ENCODE peak calls at places on chromosome 21, in five cellular contexts. N is lower leg skin, X is GM13977, G is heart right ventricle, V is choroid plexus epithelial cell. S is an unnamed sample.

GRCh38 chr21:28727809-28728208 is 264.9 kb downstream of the LTN1 start:
- DNase-seq in N (no peak), X (no peak), G (peak; percentile 52), V (no peak), S (no peak)

GRCh38 chr21:43771698-43772367 is 4.3 kb downstream of the CSTB start:
- DNase-seq in N (no peak), X (no peak), G (no peak), V (peak; percentile 42), S (no peak)

GRCh38 chr21:38832664-38833063 is 26.9 kb downstream of the ETS2 start:
- DNase-seq in N (peak; percentile 78), X (no peak), G (no peak), V (no peak), S (peak; percentile 48)

GRCh38 chr21:42566524-42567180 is 53.0 kb downstream of the SLC37A1 start:
- DNase-seq in N (peak; percentile 74), X (no peak), G (no peak), V (no peak), S (no peak)

GRCh38 chr21:15058718-15059316 is 6.0 kb downstream of the NRIP1 start:
- DNase-seq in N (no peak), X (no peak), G (no peak), V (peak; percentile 65), S (no peak)

GRCh38 chr21:44846485-44847260 is 26.8 kb downstream of the PTTG1IP start:
- DNase-seq in N (peak; percentile 94), X (peak; percentile 62), G (no peak), V (no peak), S (no peak)

GRCh38 chr21:39805983-39806382 is 61.0 kb downstream of the IGSF5 start:
- DNase-seq in N (no peak), X (no peak), G (no peak), V (no peak), S (no peak)

GRCh38 chr21:46366091-46366490 is 42.1 kb downstream of the PCNT start:
- DNase-seq in N (no peak), X (no peak), G (no peak), V (no peak), S (no peak)

GRCh38 chr21:44666401-44667320 is at the start of gene KRTAP12-2:
- DNase-seq in N (peak; percentile 60), X (no peak), G (no peak), V (no peak), S (peak; percentile 73)

GRCh38 chr21:42760977-42761751 is 107.7 kb downstream of the PDE9A start:
- DNase-seq in N (no peak), X (no peak), G (no peak), V (no peak), S (no peak)

GRCh38 chr21:46155514-46156377 is at the start of gene FTCD:
- DNase-seq in N (peak; percentile 82), X (no peak), G (no peak), V (no peak), S (peak; percentile 82)

GRCh38 chr21:45378258-45378966 is 26.6 kb upstream of the COL18A1 start:
- DNase-seq in N (peak; percentile 84), X (no peak), G (no peak), V (peak; percentile 45), S (no peak)

GRCh38 chr21:31921079-31921478 is 48.3 kb downstream of the HUNK start:
- DNase-seq in N (no peak), X (no peak), G (no peak), V (no peak), S (no peak)

GRCh38 chr21:37483776-37484175 is 117.2 kb downstream of the DYRK1A start:
- DNase-seq in N (no peak), X (no peak), G (no peak), V (no peak), S (no peak)

GRCh38 chr21:17660449-17660848 is 47.7 kb upstream of the BTG3 start:
- DNase-seq in N (no peak), X (no peak), G (no peak), V (peak; percentile 48), S (no peak)

GRCh38 chr21:21010228-21010627 is 12.0 kb downstream of the NCAM2 start:
- DNase-seq in N (no peak), X (no peak), G (no peak), V (no peak), S (no peak)

GRCh38 chr21:46091118-46091517 is 6.8 kb upstream of the COL6A2 start:
- DNase-seq in N (no peak), X (no peak), G (no peak), V (no peak), S (peak; percentile 66)

GRCh38 chr21:34604556-34604955 is 10.4 kb downstream of the RCAN1 start:
- DNase-seq in N (no peak), X (no peak), G (no peak), V (no peak), S (no peak)
- TF ChIP-seq CTCF in N (no peak), X (no peak), G (no peak), V (no peak), S (no peak)

DNA sequence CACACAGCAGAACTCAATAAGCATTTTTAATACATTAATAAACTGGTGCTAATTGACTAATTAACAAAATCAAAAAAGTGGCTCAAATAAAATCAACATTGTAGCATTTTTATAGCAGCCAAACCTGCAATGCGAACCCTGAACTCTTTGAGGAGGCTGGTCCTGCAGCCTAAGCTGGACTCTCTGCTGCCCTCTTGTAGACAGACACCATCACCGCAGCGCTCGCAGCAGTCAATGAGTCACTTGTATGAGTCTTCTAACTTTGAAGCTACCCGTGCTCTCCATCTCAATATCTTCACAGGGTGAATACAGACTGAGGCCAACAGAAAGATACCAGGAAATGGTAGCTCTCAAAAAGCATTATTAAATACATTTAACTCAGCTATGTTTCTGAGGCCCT is 9.7 kb upstream of the KRTAP7-1 start:
- DNase-seq in N (no peak), X (peak; percentile 12), G (no peak), V (peak; percentile 28), S (no peak)
- TF ChIP-seq CTCF in N (no peak), X (peak; percentile 23), G (peak; percentile 35), V (peak; percentile 43), S (peak; percentile 20)

GRCh38 chr21:41133896-41134522 is 34.0 kb upstream of the BACE2 start:
- DNase-seq in N (no peak), X (peak; percentile 62), G (no peak), V (peak; percentile 60), S (no peak)
- TF ChIP-seq CTCF in N (no peak), X (peak; percentile 67), G (peak; percentile 55), V (peak; percentile 65), S (peak; percentile 61)

GRCh38 chr21:25934130-25934529 is 199.4 kb downstream of the GABPA start:
- DNase-seq in N (no peak), X (no peak), G (no peak), V (peak; percentile 90), S (no peak)

GRCh38 chr21:25927195-25927880 is 192.6 kb downstream of the GABPA start:
- DNase-seq in N (no peak), X (no peak), G (no peak), V (no peak), S (no peak)

GRCh38 chr21:25931791-25932190 is 197.0 kb downstream of the GABPA start:
- DNase-seq in N (no peak), X (no peak), G (no peak), V (no peak), S (no peak)

GRCh38 chr21:25925936-25926335 is 191.2 kb downstream of the GABPA start:
- DNase-seq in N (no peak), X (no peak), G (peak; percentile 64), V (peak; percentile 58), S (no peak)

GRCh38 chr21:25929859-25930520 is 195.2 kb downstream of the GABPA start:
- DNase-seq in N (no peak), X (no peak), G (no peak), V (peak; percentile 75), S (no peak)
- TF ChIP-seq CTCF in N (no peak), X (no peak), G (no peak), V (peak; percentile 42), S (no peak)

GRCh38 chr21:33797565-33797964 is 118.0 kb downstream of the ATP5PO start:
- DNase-seq in N (no peak), X (no peak), G (no peak), V (no peak), S (no peak)

GRCh38 chr21:33799378-33800090 is 116.1 kb downstream of the ATP5PO start:
- DNase-seq in N (no peak), X (no peak), G (peak; percentile 29), V (no peak), S (no peak)

GRCh38 chr21:33802458-33802857 is 113.1 kb downstream of the ATP5PO start:
- DNase-seq in N (no peak), X (no peak), G (no peak), V (no peak), S (no peak)

GRCh38 chr21:33800753-33801423 is 114.7 kb downstream of the ATP5PO start:
- DNase-seq in N (no peak), X (no peak), G (no peak), V (no peak), S (no peak)

DNA sequence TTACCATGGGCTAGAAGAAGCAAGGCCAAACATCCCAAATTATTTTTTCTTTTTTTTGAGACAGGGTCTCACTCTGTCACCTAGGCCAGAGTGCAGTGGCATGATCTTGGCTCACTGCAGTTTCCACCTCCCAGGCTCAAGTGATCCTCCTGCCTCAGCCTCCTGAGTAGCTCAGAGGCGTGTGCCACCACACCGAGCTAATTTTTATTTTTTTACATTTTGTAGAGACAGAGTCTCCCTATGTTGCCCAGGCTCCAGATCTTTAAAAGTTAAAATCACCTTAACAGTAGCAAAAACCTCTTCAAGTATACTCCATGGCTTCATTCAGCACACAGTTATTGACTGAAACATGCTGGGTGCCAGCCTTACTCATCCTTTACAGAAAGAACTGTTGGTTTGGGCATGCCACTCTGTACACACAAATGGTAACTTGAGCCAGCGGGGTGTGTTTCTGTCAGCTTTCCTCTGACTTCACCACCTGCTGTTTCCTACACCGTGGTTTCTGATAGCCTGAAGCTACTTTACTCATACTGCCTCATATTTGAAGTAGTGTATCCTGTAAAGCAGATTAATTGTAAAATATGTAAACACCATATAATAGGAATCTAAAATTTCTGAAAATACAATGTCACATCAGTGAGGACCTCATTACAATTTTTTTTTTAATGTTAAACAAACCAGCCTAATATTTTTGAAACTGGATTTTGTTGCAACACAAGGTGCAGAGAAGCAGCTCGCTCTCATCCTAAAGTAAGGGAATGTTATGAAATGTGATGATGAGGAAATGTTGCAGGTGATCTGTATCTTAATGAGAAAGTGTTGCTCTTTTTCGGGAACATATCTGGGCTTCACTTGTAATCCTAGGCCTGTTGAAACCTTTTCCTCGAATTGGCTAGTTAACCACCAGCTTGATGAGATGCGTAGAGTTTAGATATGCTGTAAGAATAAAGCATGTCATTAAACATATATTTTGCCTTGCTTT is 113.9 kb downstream of the ATP5PO start:
- DNase-seq in N (no peak), X (no peak), G (no peak), V (peak; percentile 74), S (peak; percentile 88)
- TF ChIP-seq CTCF in N (no peak), X (no peak), G (no peak), V (no peak), S (no peak)

S was measured in osteocyte.